ENCODE peak calls at places on chromosomes 13 and 19, in eight cellular contexts. O is GM23338; J is endothelial cell; M is CD8-positive, alpha-beta memory T cell; G is lower lobe of right lung; W is SK-N-MC; N is NCI-H345; U is stimulated activated CD4-positive, alpha-beta T cell treated with anti-CD3 and anti-CD28 coated beads, Interleukin-1b, Interleukin-23, amount 100 ng/mL, for 1 hour. H is an unnamed sample.

GRCh38 chr13:106532111-106532929 is 3.1 kb downstream of the EFNB2 start:
- DNase-seq in O (no peak), J (no peak), M (no peak), G (no peak), W (no peak), N (no peak), U (no peak), H (no peak)

GRCh38 chr13:25217023-25217909 is 45.2 kb upstream of the AMER2 start:
- DNase-seq in O (no peak), J (no peak), M (no peak), G (no peak), W (no peak), N (no peak), U (no peak), H (no peak)

GRCh38 chr19:13505761-13506549 is at the start of gene CACNA1A:
- DNase-seq in O (peak; percentile 73), J (peak; percentile 57), M (peak; percentile 3), G (no peak), W (no peak), N (no peak), U (no peak), H (no peak)

GRCh38 chr13:92806215-92806614 is 420.4 kb upstream of the GPC6 start:
- DNase-seq in O (no peak), J (no peak), M (no peak), G (no peak), W (no peak), N (no peak), U (no peak), H (no peak)

GRCh38 chr13:66723606-66724005 is 506.5 kb downstream of the PCDH9 start:
- DNase-seq in O (no peak), J (no peak), M (no peak), G (no peak), W (no peak), N (no peak), U (no peak), H (no peak)

GRCh38 chr13:74641586-74641985 is 507.4 kb upstream of the KLF12 start:
- DNase-seq in O (no peak), J (no peak), M (no peak), G (no peak), W (no peak), N (no peak), U (no peak), H (no peak)

GRCh38 chr19:43534811-43535761 is 2.1 kb downstream of the ZNF575 start:
- DNase-seq in O (peak; percentile 95), J (peak; percentile 79), M (peak; percentile 12), G (peak; percentile 63), W (no peak), N (no peak), U (no peak), H (peak; percentile 82)

GRCh38 chr19:3163943-3164342 is 14.6 kb upstream of the S1PR4 start:
- DNase-seq in O (no peak), J (no peak), M (no peak), G (no peak), W (no peak), N (no peak), U (no peak), H (no peak)

GRCh38 chr19:45110811-45111210 is 17.8 kb downstream of the PPP1R37 start:
- DNase-seq in O (no peak), J (no peak), M (no peak), G (no peak), W (no peak), N (no peak), U (no peak), H (no peak)

GRCh38 chr19:46784262-46785053 is 3.9 kb downstream of the SLC1A5 start:
- DNase-seq in O (peak; percentile 82), J (peak; percentile 12), M (no peak), G (peak; percentile 88), W (peak; percentile 78), N (peak; percentile 38), U (no peak), H (peak; percentile 81)

GRCh38 chr19:17861542-17862402 is 2.1 kb downstream of the RPL18A start:
- DNase-seq in O (no peak), J (no peak), M (no peak), G (no peak), W (no peak), N (no peak), U (no peak), H (no peak)

GRCh38 chr13:36447501-36447900 is 15.2 kb downstream of the CCNA1 start:
- DNase-seq in O (no peak), J (no peak), M (no peak), G (no peak), W (no peak), N (no peak), U (no peak), H (no peak)

GRCh38 chr13:21297452-21297851 is 121.0 kb downstream of the MRPL57 start:
- DNase-seq in O (no peak), J (no peak), M (no peak), G (no peak), W (no peak), N (peak; percentile 19), U (no peak), H (no peak)

GRCh38 chr19:39444598-39445257 is 654 bp upstream of the SUPT5H start:
- DNase-seq in O (peak; percentile 44), J (no peak), M (no peak), G (no peak), W (no peak), N (no peak), U (no peak), H (no peak)

GRCh38 chr19:55580628-55581144 is at the start of gene ZNF579:
- DNase-seq in O (peak; percentile 95), J (peak; percentile 83), M (peak; percentile 66), G (peak; percentile 88), W (no peak), N (peak; percentile 85), U (peak; percentile 34), H (peak; percentile 92)

GRCh38 chr13:94784066-94784465 is 71.7 kb upstream of the SOX21 start:
- DNase-seq in O (no peak), J (no peak), M (no peak), G (no peak), W (no peak), N (no peak), U (no peak), H (no peak)

GRCh38 chr13:91017669-91018053 is 329.8 kb upstream of the MIR17HG start:
- DNase-seq in O (peak; percentile 37), J (no peak), M (no peak), G (no peak), W (no peak), N (no peak), U (no peak), H (no peak)

GRCh38 chr19:40633207-40633606 is 32.0 kb downstream of the LTBP4 start:
- DNase-seq in O (no peak), J (no peak), M (no peak), G (no peak), W (no peak), N (no peak), U (no peak), H (no peak)

GRCh38 chr13:50732712-50733111 is 110.8 kb downstream of the DLEU7 start:
- DNase-seq in O (no peak), J (no peak), M (no peak), G (no peak), W (no peak), N (peak; percentile 81), U (no peak), H (no peak)

GRCh38 chr13:32311188-32311897 is 3.8 kb downstream of the ZAR1L start:
- DNase-seq in O (no peak), J (no peak), M (no peak), G (no peak), W (no peak), N (no peak), U (no peak), H (no peak)

GRCh38 chr19:24003537-24003936 is 83.5 kb upstream of the ZNF254 start:
- DNase-seq in O (no peak), J (no peak), M (no peak), G (no peak), W (no peak), N (no peak), U (no peak), H (no peak)

GRCh38 chr13:65028101-65028500 is 2202.0 kb downstream of the PCDH9 start:
- DNase-seq in O (no peak), J (no peak), M (no peak), G (no peak), W (no peak), N (no peak), U (no peak), H (no peak)

GRCh38 chr13:106357198-106357597 is 178.3 kb downstream of the EFNB2 start:
- DNase-seq in O (no peak), J (no peak), M (no peak), G (no peak), W (no peak), N (no peak), U (no peak), H (no peak)

GRCh38 chr19:19224852-19225494 is 13.2 kb downstream of the NCAN start:
- DNase-seq in O (peak; percentile 96), J (peak; percentile 64), M (peak; percentile 75), G (peak; percentile 87), W (no peak), N (peak; percentile 73), U (peak; percentile 50), H (peak; percentile 78)

GRCh38 chr13:52845334-52845761 is 3.1 kb downstream of the PCDH8 start:
- DNase-seq in O (peak; percentile 64), J (peak; percentile 60), M (no peak), G (no peak), W (no peak), N (no peak), U (no peak), H (no peak)

GRCh38 chr13:26254583-26255102 is 714 bp downstream of the CDK8 start:
- DNase-seq in O (peak; percentile 73), J (peak; percentile 53), M (peak; percentile 67), G (peak; percentile 78), W (no peak), N (peak; percentile 36), U (no peak), H (peak; percentile 66)